ENCODE peak calls at places on chromosomes 13 and 19, in five cellular contexts. O is tibial nerve, K is Caco-2, Z is uterus, P is mesenchymal stem cell. J is an unnamed sample. For H3K4me1, the result is how much of the 10 kb centered on the place peaks cover.

GRCh38 chr13:25217023-25217909 is 45.2 kb upstream of the AMER2 start:
- DNase-seq in O (no peak), K (no peak), Z (no peak), P (peak), J (no peak)

GRCh38 chr13:30892966-30893365 is 13.1 kb upstream of the MEDAG start:
- DNase-seq in O (peak), K (peak), Z (peak), P (peak), J (peak)

GRCh38 chr19:43936219-43936618 is 1.1 kb upstream of the ZNF45 start:
- DNase-seq in O (no peak), K (no peak), Z (no peak), P (no peak), J (no peak)

GRCh38 chr19:43789029-43789428 is 8.3 kb upstream of the KCNN4 start:
- DNase-seq in O (no peak), K (peak), Z (no peak), P (peak), J (peak)

GRCh38 chr13:66887088-66887487 is 343.0 kb downstream of the PCDH9 start:
- DNase-seq in O (no peak), K (no peak), Z (no peak), P (no peak), J (no peak)

GRCh38 chr13:46633416-46633815 is 80.4 kb downstream of the LRCH1 start:
- DNase-seq in O (no peak), K (peak), Z (no peak), P (peak), J (no peak)

GRCh38 chr13:112721198-112722104 is 31.6 kb downstream of the ATP11A start:
- DNase-seq in O (no peak), K (no peak), Z (no peak), P (no peak), J (no peak)

GRCh38 chr19:45558399-45558878 is 26.2 kb downstream of the OPA3 start:
- DNase-seq in O (peak), K (peak), Z (no peak), P (peak), J (peak)

GRCh38 chr13:20990910-20991525 is 70.4 kb downstream of the LATS2 start:
- DNase-seq in O (no peak), K (no peak), Z (no peak), P (no peak), J (no peak)

GRCh38 chr19:46716672-46717033 is 261 bp downstream of the PRKD2 start:
- DNase-seq in O (no peak), K (peak), Z (no peak), P (no peak), J (peak)

GRCh38 chr19:39845621-39846175 is 481 bp downstream of the FBL start:
- DNase-seq in O (no peak), K (peak), Z (no peak), P (peak), J (peak)

GRCh38 chr13:24605923-24606372 is 74.3 kb upstream of the ATP12A start:
- DNase-seq in O (no peak), K (no peak), Z (no peak), P (peak), J (peak)

DNA sequence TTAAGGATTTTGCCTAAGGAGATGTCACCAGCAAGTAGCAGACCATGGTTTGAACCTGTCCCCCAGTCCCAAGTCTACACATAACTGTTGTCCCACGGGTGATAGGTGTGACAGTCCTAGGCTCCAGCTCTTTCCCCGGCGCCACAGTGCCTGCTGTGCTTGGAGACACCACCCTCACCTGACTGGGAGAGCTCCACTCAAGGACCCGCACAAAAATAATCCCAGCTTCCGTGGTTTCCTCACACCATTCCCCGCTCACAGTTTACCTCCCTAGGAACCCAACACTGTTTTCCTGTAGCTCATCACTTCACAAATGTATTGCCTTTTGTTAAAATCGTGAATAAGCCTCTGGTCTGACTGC is 19.8 kb upstream of the RASA3 start:
- DNase-seq in O (no peak), K (no peak), Z (no peak), P (no peak), J (no peak)
- H3K4me1 ChIP-seq in O (under half), K (under half), Z (under half), P (under half), J (under half)

DNA sequence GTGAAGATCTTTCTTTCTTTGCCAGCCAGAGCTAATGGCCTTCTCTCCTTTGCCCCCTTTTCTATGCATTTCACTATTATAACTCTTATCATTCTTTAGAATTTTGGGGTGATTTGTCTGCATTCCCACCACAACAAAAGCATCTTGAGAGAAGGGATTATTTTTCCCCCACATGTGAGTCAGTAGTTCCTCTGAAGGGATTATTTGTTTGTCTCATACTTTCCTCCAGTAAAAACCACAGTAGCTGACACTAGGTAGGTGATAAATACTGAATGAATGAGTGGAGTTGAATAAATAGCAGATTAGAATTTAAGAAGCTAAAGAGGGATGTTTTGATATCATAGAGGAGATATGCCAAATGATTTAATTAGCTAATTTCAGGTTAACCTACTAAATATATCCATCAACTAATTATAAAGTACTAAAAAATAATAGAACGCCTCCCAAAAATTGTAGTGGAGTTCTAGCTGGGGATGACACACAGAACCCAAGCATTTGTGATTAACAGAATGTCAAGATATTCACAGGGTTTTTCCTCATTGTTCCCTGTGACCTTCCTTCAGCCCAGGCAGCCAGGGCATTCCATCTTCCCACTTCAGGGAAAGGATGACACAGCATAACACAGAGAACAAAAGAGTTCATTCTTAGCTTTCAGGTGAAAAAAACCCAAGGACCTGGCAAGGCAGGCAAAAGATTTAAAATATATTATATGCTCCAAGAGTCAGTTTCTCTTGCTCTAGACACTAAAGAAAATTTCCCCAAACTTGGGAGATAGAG is 3.5 kb upstream of the TBC1D4 start:
- DNase-seq in O (no peak), K (no peak), Z (no peak), P (peak), J (no peak)
- H3K4me1 ChIP-seq in O (under half), K (under half), Z (under half), P (under half), J (under half)

GRCh38 chr13:29850213-29850898 is at the start of gene UBL3:
- DNase-seq in O (peak), K (peak), Z (peak), P (peak), J (peak)

GRCh38 chr13:29849071-29849541 is 1.3 kb downstream of the UBL3 start:
- DNase-seq in O (peak), K (peak), Z (no peak), P (peak), J (peak)

GRCh38 chr13:29852464-29853054 is 2.1 kb upstream of the UBL3 start:
- DNase-seq in O (peak), K (no peak), Z (no peak), P (no peak), J (no peak)

GRCh38 chr13:29847501-29847983 is 2.9 kb downstream of the UBL3 start:
- DNase-seq in O (peak), K (peak), Z (no peak), P (peak), J (peak)

DNA sequence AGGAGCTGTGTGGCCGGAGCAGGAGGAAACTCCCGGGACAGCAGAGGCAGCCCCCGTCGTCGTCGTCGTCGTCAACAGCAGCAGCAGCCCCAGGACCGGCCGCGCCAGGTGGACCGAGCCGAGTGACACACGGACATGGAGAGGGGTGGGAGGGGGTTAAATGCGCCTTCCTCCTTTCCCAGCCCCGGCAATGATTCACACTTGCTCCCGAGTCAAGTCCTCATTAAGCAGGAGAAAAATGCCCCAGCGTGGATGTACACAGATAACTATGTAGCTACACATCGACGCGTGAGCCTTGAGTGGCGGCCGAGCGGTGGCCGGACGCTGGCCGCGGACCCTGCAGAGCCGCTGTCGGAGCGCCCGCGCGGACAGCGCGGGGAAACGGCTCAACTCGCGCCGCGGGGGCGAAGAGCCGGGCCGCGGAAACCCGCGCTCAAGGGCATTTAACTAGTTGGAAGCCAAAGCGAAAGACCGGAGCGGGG is 645 bp downstream of the UBL3 start:
- DNase-seq in O (peak), K (peak), Z (peak), P (peak), J (peak)
- H3K4me1 ChIP-seq in O (under half), K (under half), Z (under half), P (under half), J (under half)

GRCh38 chr13:110396476-110396875 is 89.4 kb downstream of the COL4A2 start:
- DNase-seq in O (no peak), K (no peak), Z (no peak), P (no peak), J (no peak)

GRCh38 chr13:110396913-110397379 is 89.9 kb downstream of the COL4A2 start:
- DNase-seq in O (peak), K (no peak), Z (peak), P (peak), J (no peak)

GRCh38 chr13:110398564-110399507 is 91.8 kb downstream of the COL4A2 start:
- DNase-seq in O (no peak), K (no peak), Z (no peak), P (peak), J (no peak)

GRCh38 chr13:110399801-110400200 is 92.7 kb downstream of the COL4A2 start:
- DNase-seq in O (no peak), K (no peak), Z (no peak), P (no peak), J (no peak)

DNA sequence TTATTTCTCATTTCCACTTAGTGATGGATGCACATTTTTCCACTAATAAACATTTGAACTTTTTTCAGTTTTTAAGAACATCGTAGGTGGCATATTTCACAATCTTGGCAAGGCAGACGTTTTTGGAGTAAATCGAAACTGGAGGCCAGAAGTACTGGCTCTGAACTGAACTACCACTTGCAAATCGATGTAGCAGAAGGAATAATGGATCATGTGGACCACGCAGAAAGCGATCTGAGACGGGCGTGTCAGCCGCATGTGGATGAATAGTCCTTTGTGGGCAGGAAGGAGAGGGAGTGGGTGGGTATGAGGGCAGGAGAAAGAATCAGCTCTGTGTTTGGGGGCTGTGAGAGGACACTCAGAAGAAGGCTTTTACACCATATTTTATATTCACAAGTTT is 90.4 kb downstream of the COL4A2 start:
- DNase-seq in O (peak), K (no peak), Z (no peak), P (no peak), J (no peak)
- H3K4me1 ChIP-seq in O (under half), K (under half), Z (under half), P (under half), J (under half)

GRCh38 chr19:2181618-2181997 is 17.9 kb downstream of the DOT1L start:
- DNase-seq in O (no peak), K (no peak), Z (no peak), P (no peak), J (no peak)

GRCh38 chr19:2186071-2186846 is 22.5 kb downstream of the DOT1L start:
- DNase-seq in O (peak), K (no peak), Z (peak), P (peak), J (no peak)

GRCh38 chr19:2187164-2187563 is 23.4 kb downstream of the DOT1L start:
- DNase-seq in O (no peak), K (no peak), Z (no peak), P (no peak), J (no peak)

GRCh38 chr19:2185734-2186070 is 22.0 kb downstream of the DOT1L start:
- DNase-seq in O (no peak), K (no peak), Z (no peak), P (no peak), J (no peak)

DNA sequence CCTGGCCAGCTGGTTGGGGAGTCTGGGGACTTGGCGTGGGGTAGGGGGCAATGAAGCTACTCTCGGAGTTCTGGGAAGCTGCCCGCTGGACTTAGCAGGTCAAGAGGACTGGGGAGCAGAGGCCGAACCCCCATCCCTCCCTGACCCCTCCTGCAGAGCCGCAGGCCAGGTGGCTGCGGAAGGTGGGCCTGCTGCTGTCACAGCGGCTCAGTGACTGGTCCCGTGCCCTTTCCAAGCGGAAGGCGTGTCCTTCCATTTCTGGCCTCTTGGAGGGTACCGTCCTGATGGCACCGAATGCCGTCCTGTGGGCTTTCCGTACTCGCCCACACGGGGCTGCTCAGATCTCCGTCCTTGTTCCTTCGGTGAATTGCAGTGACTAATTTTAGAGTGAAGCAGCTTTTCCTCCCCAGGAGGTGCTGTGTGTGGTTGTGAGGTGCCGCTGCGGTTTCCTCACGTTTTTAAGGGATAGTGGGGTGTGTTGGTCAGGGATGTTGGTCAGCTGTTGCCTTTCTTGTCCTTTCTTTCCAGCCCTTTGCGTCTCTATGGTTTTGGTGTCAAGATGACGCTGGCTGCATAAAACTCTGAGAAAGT is 20.8 kb downstream of the DOT1L start:
- DNase-seq in O (no peak), K (no peak), Z (no peak), P (no peak), J (no peak)
- H3K4me1 ChIP-seq in O (under half), K (under half), Z (under half), P (half or more), J (under half)

GRCh38 chr13:28043224-28043623 is 54.7 kb upstream of the URAD start:
- DNase-seq in O (no peak), K (no peak), Z (no peak), P (no peak), J (no peak)
- H3K4me1 ChIP-seq in O (under half), K (under half), Z (under half), P (under half), J (under half)

J was measured in HAP-1.